ENCODE peak calls at places on chromosomes 5 and 9, in nine cellular contexts. D is stimulated activated CD4-positive, alpha-beta T cell treated with anti-CD3 and anti-CD28 coated beads, Interleukin-2, amount 100 ng/mL, for 24 hours; H is fibroblast of pulmonary artery; R is NCI-H1930; Y is activated naive CD4-positive, alpha-beta T cell treated with anti-CD3 and anti-CD28 coated beads for 36 hours; V is anterior cingulate cortex; U is activated T-cell treated with anti-CD3 and anti-CD28 coated beads for 4 hours; M is nephron progenitor cell; K is foreskin fibroblast. A is an unnamed sample.

GRCh38 chr9:101184813-101185278 is 156.3 kb downstream of the PLPPR1 start:
- DNase-seq in D (no peak), M (no peak), R (no peak), U (no peak), V (no peak), H (no peak), K (no peak), Y (no peak), A (no peak)

GRCh38 chr5:91436241-91436640 is 53.1 kb upstream of the ARRDC3 start:
- DNase-seq in Y (no peak), R (no peak), M (no peak), V (no peak), K (no peak), U (no peak), H (no peak), D (no peak), A (no peak)

GRCh38 chr5:132267166-132267739 is 9.8 kb downstream of the PDLIM4 start:
- DNase-seq in U (no peak), M (no peak), K (no peak), V (no peak), D (peak), R (no peak), H (no peak), Y (peak), A (peak)

GRCh38 chr9:120267929-120268328 is 312.0 kb downstream of the CDK5RAP2 start:
- DNase-seq in K (no peak), U (no peak), M (no peak), Y (no peak), V (no peak), R (no peak), H (no peak), D (no peak), A (no peak)

GRCh38 chr5:88683506-88684135 is 199.4 kb downstream of the MEF2C start:
- DNase-seq in V (no peak), D (no peak), Y (no peak), H (no peak), R (peak), K (no peak), M (peak), U (no peak), A (no peak)

GRCh38 chr9:94800424-94801117 is 74.1 kb downstream of the AOPEP start:
- DNase-seq in U (no peak), M (no peak), R (no peak), D (no peak), H (no peak), Y (no peak), K (peak), V (no peak), A (no peak)

GRCh38 chr5:116576043-116576713 is 1.6 kb upstream of the SEMA6A start:
- DNase-seq in Y (peak), U (no peak), K (peak), D (peak), R (peak), V (no peak), H (peak), M (peak), A (peak)

GRCh38 chr9:14170973-14171596 is 142.9 kb downstream of the NFIB start:
- DNase-seq in M (no peak), R (no peak), U (no peak), H (peak), Y (no peak), D (no peak), K (peak), V (no peak), A (no peak)

GRCh38 chr5:145834917-145835838 is at the start of gene PRELID2:
- DNase-seq in V (peak), U (peak), M (peak), K (peak), R (peak), D (peak), H (peak), Y (peak), A (peak)

A was measured in spleen.